ENCODE peak calls at places on chromosomes 4 and X, in nine cellular contexts. One of them, this sample, is unnamed.

GRCh38 chr4:175424111-175424510 is 388.0 kb downstream of the GPM6A start:
- DNase-seq in mammary epithelial cell: no peak
- DNase-seq in H9: no peak
- DNase-seq in GM23248: peak; percentile 30
- DNase-seq in fibroblast of lung: no peak
- DNase-seq in endothelial cell of umbilical vein: no peak
- DNase-seq in neural progenitor cell: no peak
- DNase-seq in mesendoderm: no peak
- DNase-seq in Karpas-422: no peak
- DNase-seq in this sample: no peak

GRCh38 chr4:17115546-17115945 is 217.1 kb upstream of the LDB2 start:
- DNase-seq in mammary epithelial cell: no peak
- DNase-seq in GM23248: no peak
- DNase-seq in neural progenitor cell: no peak
- DNase-seq in Karpas-422: no peak
- DNase-seq in H9: peak; percentile 29
- DNase-seq in endothelial cell of umbilical vein: no peak
- DNase-seq in fibroblast of lung: no peak
- DNase-seq in mesendoderm: peak; percentile 42
- DNase-seq in this sample: no peak

GRCh38 chrX:103845165-103845653 is 13.2 kb upstream of the RAB9B start:
- DNase-seq in neural progenitor cell: peak; percentile 67
- DNase-seq in GM23248: peak; percentile 80
- DNase-seq in H9: peak; percentile 72
- DNase-seq in Karpas-422: peak; percentile 74
- DNase-seq in mesendoderm: peak; percentile 66
- DNase-seq in endothelial cell of umbilical vein: peak; percentile 78
- DNase-seq in fibroblast of lung: peak; percentile 72
- DNase-seq in mammary epithelial cell: peak; percentile 86
- DNase-seq in this sample: peak; percentile 59

GRCh38 chrX:101904996-101905395 is 26.8 kb downstream of the ZMAT1 start:
- DNase-seq in GM23248: no peak
- DNase-seq in neural progenitor cell: no peak
- DNase-seq in Karpas-422: no peak
- DNase-seq in fibroblast of lung: no peak
- DNase-seq in H9: no peak
- DNase-seq in endothelial cell of umbilical vein: no peak
- DNase-seq in mesendoderm: no peak
- DNase-seq in mammary epithelial cell: no peak
- DNase-seq in this sample: no peak

GRCh38 chrX:3699841-3700381 is 13.5 kb downstream of the PRKX start:
- DNase-seq in neural progenitor cell: no peak
- DNase-seq in GM23248: peak; percentile 30
- DNase-seq in endothelial cell of umbilical vein: peak; percentile 64
- DNase-seq in mesendoderm: no peak
- DNase-seq in H9: no peak
- DNase-seq in Karpas-422: peak; percentile 44
- DNase-seq in fibroblast of lung: no peak
- DNase-seq in mammary epithelial cell: no peak
- DNase-seq in this sample: peak; percentile 70

GRCh38 chr4:100288811-100289529 is 98.7 kb upstream of the DDIT4L start:
- DNase-seq in H9: no peak
- DNase-seq in neural progenitor cell: no peak
- DNase-seq in GM23248: peak; percentile 76
- DNase-seq in mesendoderm: no peak
- DNase-seq in mammary epithelial cell: peak; percentile 51
- DNase-seq in endothelial cell of umbilical vein: no peak
- DNase-seq in fibroblast of lung: no peak
- DNase-seq in Karpas-422: no peak
- DNase-seq in this sample: no peak

GRCh38 chr4:138977525-138977924 is 38.1 kb upstream of the NOCT start:
- DNase-seq in mammary epithelial cell: no peak
- DNase-seq in fibroblast of lung: no peak
- DNase-seq in neural progenitor cell: no peak
- DNase-seq in GM23248: no peak
- DNase-seq in mesendoderm: peak; percentile 55
- DNase-seq in endothelial cell of umbilical vein: peak; percentile 23
- DNase-seq in H9: peak; percentile 38
- DNase-seq in Karpas-422: peak; percentile 81
- DNase-seq in this sample: no peak

GRCh38 chrX:25083661-25084060 is 67.9 kb upstream of the ARX start:
- DNase-seq in mammary epithelial cell: peak; percentile 80
- DNase-seq in GM23248: peak; percentile 7
- DNase-seq in Karpas-422: no peak
- DNase-seq in neural progenitor cell: no peak
- DNase-seq in endothelial cell of umbilical vein: no peak
- DNase-seq in fibroblast of lung: no peak
- DNase-seq in mesendoderm: no peak
- DNase-seq in H9: no peak
- DNase-seq in this sample: no peak

GRCh38 chr4:25916870-25917269 is 2.9 kb downstream of the SMIM20 start:
- DNase-seq in endothelial cell of umbilical vein: no peak
- DNase-seq in GM23248: peak; percentile 9
- DNase-seq in mesendoderm: no peak
- DNase-seq in neural progenitor cell: no peak
- DNase-seq in Karpas-422: no peak
- DNase-seq in fibroblast of lung: no peak
- DNase-seq in mammary epithelial cell: no peak
- DNase-seq in H9: no peak
- DNase-seq in this sample: no peak

GRCh38 chr4:10640535-10641159 is 43.9 kb downstream of the CLNK start:
- DNase-seq in fibroblast of lung: no peak
- DNase-seq in mesendoderm: no peak
- DNase-seq in endothelial cell of umbilical vein: no peak
- DNase-seq in GM23248: no peak
- DNase-seq in mammary epithelial cell: peak; percentile 56
- DNase-seq in H9: no peak
- DNase-seq in Karpas-422: no peak
- DNase-seq in neural progenitor cell: no peak
- DNase-seq in this sample: peak; percentile 53

GRCh38 chr4:3689576-3690551 is 76.3 kb upstream of the ADRA2C start:
- DNase-seq in mammary epithelial cell: no peak
- DNase-seq in neural progenitor cell: no peak
- DNase-seq in fibroblast of lung: no peak
- DNase-seq in GM23248: no peak
- DNase-seq in Karpas-422: no peak
- DNase-seq in endothelial cell of umbilical vein: no peak
- DNase-seq in mesendoderm: no peak
- DNase-seq in H9: no peak
- DNase-seq in this sample: no peak

GRCh38 chrX:3244203-3244743 is 102.2 kb downstream of the MXRA5 start:
- DNase-seq in GM23248: peak; percentile 79
- DNase-seq in H9: no peak
- DNase-seq in mesendoderm: no peak
- DNase-seq in mammary epithelial cell: peak; percentile 19
- DNase-seq in neural progenitor cell: no peak
- DNase-seq in Karpas-422: no peak
- DNase-seq in endothelial cell of umbilical vein: no peak
- DNase-seq in fibroblast of lung: peak; percentile 77
- DNase-seq in this sample: no peak

GRCh38 chr4:7156273-7157139 is 35.8 kb upstream of the SORCS2 start:
- DNase-seq in mesendoderm: peak; percentile 75
- DNase-seq in mammary epithelial cell: no peak
- DNase-seq in H9: peak; percentile 79
- DNase-seq in Karpas-422: no peak
- DNase-seq in fibroblast of lung: peak; percentile 28
- DNase-seq in GM23248: peak; percentile 22
- DNase-seq in neural progenitor cell: peak; percentile 73
- DNase-seq in endothelial cell of umbilical vein: peak; percentile 11
- DNase-seq in this sample: no peak

GRCh38 chr4:7266525-7267292 is 74.4 kb downstream of the SORCS2 start:
- DNase-seq in endothelial cell of umbilical vein: no peak
- DNase-seq in fibroblast of lung: peak; percentile 62
- DNase-seq in Karpas-422: no peak
- DNase-seq in GM23248: peak; percentile 96
- DNase-seq in mesendoderm: peak; percentile 86
- DNase-seq in mammary epithelial cell: peak; percentile 84
- DNase-seq in H9: peak; percentile 70
- DNase-seq in neural progenitor cell: no peak
- DNase-seq in this sample: no peak

GRCh38 chr4:168877407-168877778 is 132.7 kb downstream of the CBR4 start:
- DNase-seq in GM23248: no peak
- DNase-seq in fibroblast of lung: peak; percentile 58
- DNase-seq in mesendoderm: no peak
- DNase-seq in H9: no peak
- DNase-seq in neural progenitor cell: no peak
- DNase-seq in mammary epithelial cell: peak; percentile 32
- DNase-seq in endothelial cell of umbilical vein: no peak
- DNase-seq in Karpas-422: no peak
- DNase-seq in this sample: no peak

GRCh38 chr4:185196437-185196836 is 7.4 kb downstream of the CFAP97 start:
- DNase-seq in endothelial cell of umbilical vein: no peak
- DNase-seq in Karpas-422: no peak
- DNase-seq in H9: no peak
- DNase-seq in mammary epithelial cell: no peak
- DNase-seq in GM23248: no peak
- DNase-seq in fibroblast of lung: no peak
- DNase-seq in mesendoderm: no peak
- DNase-seq in neural progenitor cell: no peak
- DNase-seq in this sample: no peak

GRCh38 chr4:1213336-1213995 is 35.5 kb downstream of the CTBP1 start:
- DNase-seq in mesendoderm: no peak
- DNase-seq in Karpas-422: no peak
- DNase-seq in GM23248: no peak
- DNase-seq in neural progenitor cell: no peak
- DNase-seq in fibroblast of lung: no peak
- DNase-seq in endothelial cell of umbilical vein: no peak
- DNase-seq in mammary epithelial cell: no peak
- DNase-seq in H9: no peak
- DNase-seq in this sample: no peak

GRCh38 chr4:128565565-128566186 is 243.8 kb upstream of the JADE1 start:
- DNase-seq in H9: peak; percentile 83
- DNase-seq in mammary epithelial cell: no peak
- DNase-seq in GM23248: peak; percentile 21
- DNase-seq in neural progenitor cell: peak; percentile 79
- DNase-seq in fibroblast of lung: peak; percentile 55
- DNase-seq in endothelial cell of umbilical vein: peak; percentile 51
- DNase-seq in mesendoderm: peak; percentile 78
- DNase-seq in Karpas-422: peak; percentile 79
- DNase-seq in this sample: peak; percentile 39

GRCh38 chr4:82515705-82516104 is 46.1 kb downstream of the TMEM150C start:
- DNase-seq in H9: no peak
- DNase-seq in fibroblast of lung: peak; percentile 45
- DNase-seq in endothelial cell of umbilical vein: peak; percentile 94
- DNase-seq in GM23248: peak; percentile 78
- DNase-seq in mammary epithelial cell: peak; percentile 40
- DNase-seq in neural progenitor cell: no peak
- DNase-seq in mesendoderm: no peak
- DNase-seq in Karpas-422: no peak
- DNase-seq in this sample: no peak

GRCh38 chr4:47667552-47667951 is 170.3 kb downstream of the CORIN start:
- DNase-seq in neural progenitor cell: no peak
- DNase-seq in Karpas-422: no peak
- DNase-seq in endothelial cell of umbilical vein: no peak
- DNase-seq in mammary epithelial cell: no peak
- DNase-seq in GM23248: peak; percentile 8
- DNase-seq in fibroblast of lung: no peak
- DNase-seq in H9: no peak
- DNase-seq in mesendoderm: no peak
- DNase-seq in this sample: no peak

GRCh38 chr4:110472583-110473329 is 3.2 kb upstream of the ENPEP start:
- DNase-seq in H9: peak; percentile 52
- DNase-seq in mesendoderm: peak; percentile 99
- DNase-seq in fibroblast of lung: no peak
- DNase-seq in mammary epithelial cell: no peak
- DNase-seq in Karpas-422: no peak
- DNase-seq in GM23248: no peak
- DNase-seq in endothelial cell of umbilical vein: no peak
- DNase-seq in neural progenitor cell: peak; percentile 36
- DNase-seq in this sample: no peak
- H3K9ac ChIP-seq in H9: no peak overlapping the region
- H3K9ac ChIP-seq in mesendoderm: peak overlapping the region; percentile 5
- H3K9ac ChIP-seq in fibroblast of lung: no peak overlapping the region
- H3K9ac ChIP-seq in mammary epithelial cell: no peak overlapping the region
- H3K9ac ChIP-seq in Karpas-422: no peak overlapping the region
- H3K9ac ChIP-seq in GM23248: no peak overlapping the region
- H3K9ac ChIP-seq in endothelial cell of umbilical vein: no peak overlapping the region
- H3K9ac ChIP-seq in neural progenitor cell: no peak overlapping the region
- H3K9ac ChIP-seq in this sample: no peak overlapping the region

GRCh38 chrX:54178100-54178940 is 4.7 kb downstream of the FAM120C start:
- DNase-seq in GM23248: peak; percentile 80
- DNase-seq in mammary epithelial cell: peak; percentile 59
- DNase-seq in mesendoderm: no peak
- DNase-seq in Karpas-422: no peak
- DNase-seq in endothelial cell of umbilical vein: peak; percentile 64
- DNase-seq in H9: no peak
- DNase-seq in fibroblast of lung: peak; percentile 86
- DNase-seq in neural progenitor cell: no peak
- DNase-seq in this sample: no peak
- H3K79me2 ChIP-seq in GM23248: peaks cover 86% of the 10 kb centered on the region
- H3K79me2 ChIP-seq in mammary epithelial cell: peaks cover 86% of the 10 kb centered on the region
- H3K79me2 ChIP-seq in mesendoderm: peaks cover 24% of the 10 kb centered on the region
- H3K79me2 ChIP-seq in Karpas-422: peaks cover 73% of the 10 kb centered on the region
- H3K79me2 ChIP-seq in endothelial cell of umbilical vein: peaks cover 76% of the 10 kb centered on the region
- H3K79me2 ChIP-seq in H9: peaks cover 16% of the 10 kb centered on the region
- H3K79me2 ChIP-seq in fibroblast of lung: peaks cover 55% of the 10 kb centered on the region
- H3K79me2 ChIP-seq in neural progenitor cell: peaks cover 84% of the 10 kb centered on the region
- H3K79me2 ChIP-seq in this sample: peaks cover 93% of the 10 kb centered on the region

DNA sequence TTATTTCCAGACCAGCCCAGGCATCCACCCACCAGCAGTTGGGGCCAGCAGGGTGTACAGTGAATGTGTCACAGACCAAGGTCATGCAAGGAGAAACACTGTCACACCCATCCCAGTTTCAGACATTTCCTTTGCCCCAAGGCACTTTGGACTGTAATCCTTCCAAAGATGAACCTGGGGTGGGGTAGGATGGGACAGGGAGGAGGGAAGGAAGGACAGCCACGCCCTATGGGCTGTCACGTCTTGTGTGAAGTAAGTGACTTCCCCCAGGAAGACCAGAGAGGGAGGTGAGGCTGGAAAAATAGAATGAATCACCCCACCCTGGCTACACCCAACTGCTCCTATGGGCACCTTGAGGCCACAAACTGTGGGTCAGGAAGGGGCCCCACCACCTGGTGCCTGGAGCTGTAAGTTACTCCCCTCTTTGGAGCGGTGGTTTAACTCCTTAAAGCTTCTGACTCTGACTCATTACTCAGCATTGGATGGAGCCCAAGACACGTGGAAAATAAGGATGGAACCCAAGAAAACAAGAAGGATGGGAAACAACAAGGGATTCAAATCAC is 349.9 kb upstream of the KLF3 start:
- DNase-seq in neural progenitor cell: no peak
- DNase-seq in mammary epithelial cell: peak; percentile 88
- DNase-seq in fibroblast of lung: peak; percentile 70
- DNase-seq in GM23248: peak; percentile 67
- DNase-seq in H9: no peak
- DNase-seq in Karpas-422: no peak
- DNase-seq in endothelial cell of umbilical vein: no peak
- DNase-seq in mesendoderm: no peak
- DNase-seq in this sample: no peak
- H3K9ac ChIP-seq in neural progenitor cell: no peak overlapping the region
- H3K9ac ChIP-seq in mammary epithelial cell: peak overlapping the region; percentile 52
- H3K9ac ChIP-seq in fibroblast of lung: no peak overlapping the region
- H3K9ac ChIP-seq in GM23248: no peak overlapping the region
- H3K9ac ChIP-seq in H9: no peak overlapping the region
- H3K9ac ChIP-seq in Karpas-422: no peak overlapping the region
- H3K9ac ChIP-seq in endothelial cell of umbilical vein: no peak overlapping the region
- H3K9ac ChIP-seq in mesendoderm: no peak overlapping the region
- H3K9ac ChIP-seq in this sample: no peak overlapping the region

DNA sequence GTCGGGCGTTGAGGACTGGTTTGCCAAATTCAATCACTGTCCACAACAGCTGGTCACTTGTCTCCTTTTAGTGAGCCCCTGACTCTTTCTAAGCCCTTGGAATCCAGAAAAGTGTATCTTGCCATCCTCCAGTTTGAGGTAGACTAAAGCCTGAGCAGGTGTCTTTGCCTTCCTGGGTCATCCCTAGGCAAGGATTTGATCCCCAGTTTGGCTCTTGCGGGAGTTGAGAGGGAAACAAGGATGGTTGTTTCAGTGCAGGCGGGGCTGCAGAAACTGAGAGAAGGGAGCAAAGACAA is 2.2 kb upstream of the FGF5 start:
- DNase-seq in H9: no peak
- DNase-seq in endothelial cell of umbilical vein: no peak
- DNase-seq in neural progenitor cell: peak; percentile 5
- DNase-seq in GM23248: no peak
- DNase-seq in mesendoderm: no peak
- DNase-seq in Karpas-422: no peak
- DNase-seq in mammary epithelial cell: no peak
- DNase-seq in fibroblast of lung: no peak
- DNase-seq in this sample: no peak
- H3K79me2 ChIP-seq in H9: no peaks in the 10 kb centered on the region
- H3K79me2 ChIP-seq in endothelial cell of umbilical vein: no peaks in the 10 kb centered on the region
- H3K79me2 ChIP-seq in neural progenitor cell: no peaks in the 10 kb centered on the region
- H3K79me2 ChIP-seq in GM23248: peaks cover 50% of the 10 kb centered on the region
- H3K79me2 ChIP-seq in mesendoderm: no peaks in the 10 kb centered on the region
- H3K79me2 ChIP-seq in Karpas-422: no peaks in the 10 kb centered on the region
- H3K79me2 ChIP-seq in mammary epithelial cell: peaks cover 12% of the 10 kb centered on the region
- H3K79me2 ChIP-seq in fibroblast of lung: peaks cover 46% of the 10 kb centered on the region
- H3K79me2 ChIP-seq in this sample: no peaks in the 10 kb centered on the region

This sample was measured in DND-41.